ENCODE peak calls at places on chromosomes 11 and 22, in six cellular contexts. X, R, D, S, T and Y are unnamed samples.

GRCh38 chr11:64624869-64625481 is 34.0 kb downstream of the SLC22A12 start:
- DNase-seq in X (no peak), R (no peak), D (no peak), S (no peak), T (no peak), Y (no peak)

GRCh38 chr11:60879104-60879503 is 11.8 kb downstream of the ZP1 start:
- DNase-seq in X (no peak), R (no peak), D (no peak), S (no peak), T (no peak), Y (no peak)

GRCh38 chr11:10285148-10285802 is 8.7 kb downstream of the SBF2 start:
- DNase-seq in X (no peak), R (no peak), D (peak), S (no peak), T (no peak), Y (no peak)

GRCh38 chr22:44365196-44365802 is 52.5 kb upstream of the SHISAL1 start:
- DNase-seq in X (no peak), R (peak), D (no peak), S (no peak), T (peak), Y (no peak)

GRCh38 chr22:17158176-17158567 is 905 bp downstream of the HDHD5 start:
- DNase-seq in X (no peak), R (no peak), D (no peak), S (no peak), T (no peak), Y (no peak)

GRCh38 chr22:38165929-38166593 is 15.6 kb downstream of the PLA2G6 start:
- DNase-seq in X (no peak), R (no peak), D (no peak), S (no peak), T (no peak), Y (no peak)

GRCh38 chr22:37752189-37753061 is 55.3 kb upstream of the GCAT start:
- DNase-seq in X (peak), R (no peak), D (peak), S (no peak), T (peak), Y (peak)

GRCh38 chr11:78651923-78652602 is 77.4 kb upstream of the NARS2 start:
- DNase-seq in X (no peak), R (no peak), D (no peak), S (no peak), T (no peak), Y (no peak)

GRCh38 chr11:60931897-60932296 is 7.6 kb downstream of the TMEM132A start:
- DNase-seq in X (no peak), R (no peak), D (no peak), S (no peak), T (peak), Y (no peak)

GRCh38 chr11:80960331-80961095 is 1519.7 kb upstream of the TENM4 start:
- DNase-seq in X (no peak), R (no peak), D (peak), S (no peak), T (no peak), Y (no peak)

GRCh38 chr11:34522188-34522587 is 8.6 kb upstream of the ELF5 start:
- DNase-seq in X (no peak), R (no peak), D (no peak), S (no peak), T (no peak), Y (no peak)

GRCh38 chr11:40252236-40252635 is 1207.2 kb downstream of the LRRC4C start:
- DNase-seq in X (no peak), R (no peak), D (no peak), S (no peak), T (no peak), Y (no peak)

GRCh38 chr22:43407591-43407990 is 4.2 kb upstream of the MPPED1 start:
- DNase-seq in X (no peak), R (no peak), D (no peak), S (no peak), T (peak), Y (no peak)

GRCh38 chr11:57251491-57252104 is 14.5 kb upstream of the APLNR start:
- DNase-seq in X (no peak), R (no peak), D (peak), S (no peak), T (no peak), Y (no peak)

GRCh38 chr22:23857606-23858483 is at the start of gene SLC2A11:
- DNase-seq in X (peak), R (peak), D (peak), S (peak), T (peak), Y (peak)
- TF ChIP-seq CTCF in X (no peak), R (peak), D (peak), S (no peak), T (no peak), Y (no peak)

GRCh38 chr11:33083918-33084317 is 44.5 kb downstream of the TCP11L1 start:
- DNase-seq in X (no peak), R (no peak), D (no peak), S (no peak), T (no peak), Y (no peak)
- TF ChIP-seq CTCF in X (no peak), R (no peak), D (no peak), S (no peak), T (no peak), Y (no peak)

GRCh38 chr11:66956689-66957290 is 1.4 kb downstream of the PC start:
- DNase-seq in X (peak), R (no peak), D (peak), S (no peak), T (no peak), Y (no peak)
- TF ChIP-seq CTCF in X (no peak), R (no peak), D (peak), S (no peak), T (no peak), Y (no peak)

GRCh38 chr11:47944555-47945128 is 35.7 kb upstream of the PTPRJ start:
- DNase-seq in X (no peak), R (no peak), D (peak), S (no peak), T (no peak), Y (no peak)
- TF ChIP-seq CTCF in X (no peak), R (no peak), D (no peak), S (no peak), T (no peak), Y (no peak)

DNA sequence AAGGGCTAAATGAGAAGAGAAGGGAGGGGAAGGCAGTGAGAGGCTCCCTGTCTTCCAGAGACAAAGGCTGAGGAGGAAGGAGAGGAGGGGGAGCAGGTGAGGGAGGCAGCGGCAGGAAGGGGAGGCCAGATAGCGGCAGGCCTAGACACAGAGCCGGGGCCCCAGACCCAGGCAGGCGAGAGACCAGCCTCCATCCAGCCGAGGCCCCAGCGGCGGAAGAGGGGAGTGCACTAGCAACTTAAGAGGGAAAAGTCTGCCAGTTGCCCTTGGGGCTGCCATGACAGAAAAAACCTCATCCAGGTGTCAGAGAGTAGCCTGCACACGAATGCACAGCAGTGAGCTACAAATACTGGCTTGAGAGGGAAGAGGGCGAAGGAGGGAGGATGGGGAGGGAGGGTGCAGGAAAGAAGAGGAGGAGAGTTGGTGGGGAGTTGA is 46.7 kb downstream of the IGLL1 start:
- DNase-seq in X (no peak), R (peak), D (no peak), S (no peak), T (peak), Y (peak)
- TF ChIP-seq CTCF in X (peak), R (peak), D (peak), S (no peak), T (peak), Y (peak)

GRCh38 chr11:44484211-44484610 is 81.3 kb upstream of the CD82 start:
- DNase-seq in X (no peak), R (peak), D (peak), S (no peak), T (no peak), Y (no peak)
- TF ChIP-seq CTCF in X (no peak), R (peak), D (peak), S (no peak), T (no peak), Y (no peak)

GRCh38 chr11:111882202-111882601 is 2.9 kb downstream of the CFAP68 start:
- DNase-seq in X (no peak), R (no peak), D (no peak), S (no peak), T (no peak), Y (no peak)

GRCh38 chr11:111879637-111879960 is 258 bp downstream of the CFAP68 start:
- DNase-seq in X (no peak), R (no peak), D (no peak), S (no peak), T (no peak), Y (no peak)

GRCh38 chr11:111878766-111879636 is at the start of the genes CFAP68 and FDXACB1:
- DNase-seq in X (peak), R (peak), D (peak), S (peak), T (peak), Y (peak)

DNA sequence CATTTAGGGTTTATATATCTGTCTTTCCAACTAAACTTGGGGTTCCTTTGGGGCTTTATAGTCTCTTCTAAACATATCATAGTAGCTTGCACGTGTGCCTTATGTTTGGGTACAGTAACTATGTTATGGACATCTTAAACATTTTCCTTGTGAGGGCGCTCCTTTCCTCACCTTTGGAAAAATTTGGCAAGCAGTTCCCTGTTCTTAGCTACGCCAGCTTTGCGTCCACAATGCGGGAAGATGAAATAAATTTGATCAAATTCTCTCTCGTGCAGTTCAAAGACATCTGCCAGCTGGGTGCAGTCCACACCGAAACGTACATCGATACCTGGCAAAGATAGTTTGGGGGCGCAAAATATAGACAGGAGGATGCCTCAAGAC is 590 bp downstream of the FDXACB1 start:
- DNase-seq in X (no peak), R (no peak), D (no peak), S (no peak), T (no peak), Y (no peak)
- TF ChIP-seq CTCF in X (no peak), R (no peak), D (no peak), S (no peak), T (no peak), Y (no peak)

GRCh38 chr11:133406493-133406892 is 125.8 kb downstream of the OPCML start:
- DNase-seq in X (no peak), R (no peak), D (no peak), S (no peak), T (no peak), Y (no peak)

GRCh38 chr11:133408402-133408801 is 123.9 kb downstream of the OPCML start:
- DNase-seq in X (no peak), R (no peak), D (no peak), S (no peak), T (no peak), Y (no peak)

GRCh38 chr11:133402551-133402950 is 129.8 kb downstream of the OPCML start:
- DNase-seq in X (no peak), R (no peak), D (no peak), S (no peak), T (no peak), Y (no peak)

GRCh38 chr11:133399855-133400625 is 132.3 kb downstream of the OPCML start:
- DNase-seq in X (no peak), R (no peak), D (no peak), S (no peak), T (no peak), Y (no peak)

DNA sequence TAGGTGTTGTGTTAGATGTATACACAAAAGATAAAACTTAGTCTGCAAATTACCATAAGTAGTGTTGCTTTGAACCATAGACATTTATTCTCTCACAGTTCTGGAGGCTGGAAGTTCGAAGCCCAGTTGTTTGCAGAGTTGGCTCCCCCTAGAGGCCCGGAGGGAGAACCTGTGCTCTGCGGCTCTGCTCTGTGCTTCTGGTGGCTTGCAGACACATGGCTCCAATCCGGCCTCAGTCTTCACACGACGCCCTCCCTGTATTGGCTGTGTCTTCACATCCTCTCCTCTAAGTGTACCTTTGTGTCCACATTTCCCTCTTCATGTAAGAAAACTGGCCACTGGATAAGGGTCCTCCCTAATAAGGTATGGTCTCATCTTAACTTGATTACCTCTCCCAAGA is 128.4 kb downstream of the OPCML start:
- DNase-seq in X (no peak), R (no peak), D (no peak), S (no peak), T (no peak), Y (no peak)
- TF ChIP-seq CTCF in X (no peak), R (peak), D (no peak), S (no peak), T (no peak), Y (no peak)